ENCODE peak calls at places on chromosomes 5 and 9, in ten cellular contexts. F is neural progenitor cell, Y is fibroblast of lung, T is mesenchymal stem cell, U is A549, V is HepG2, I is endothelial cell of umbilical vein, N is keratinocyte, W is GM12878, J is mammary epithelial cell. E is an unnamed sample.

GRCh38 chr5:123659006-123659405 is 147.0 kb downstream of the CSNK1G3 start:
- DNase-seq in F (no peak), Y (no peak), T (no peak), U (no peak), V (no peak), I (no peak), N (no peak), W (no peak), J (no peak), E (peak; percentile 73)

GRCh38 chr5:997001-997474 is 11.6 kb upstream of the NKD2 start:
- DNase-seq in F (no peak), Y (no peak), T (peak; percentile 79), U (peak; percentile 36), V (peak; percentile 35), I (no peak), N (no peak), W (no peak), J (no peak), E (no peak)

GRCh38 chr5:9126490-9126889 is 419.4 kb downstream of the SEMA5A start:
- DNase-seq in F (no peak), Y (peak; percentile 69), T (no peak), U (no peak), V (no peak), I (no peak), N (no peak), W (no peak), J (no peak), E (peak; percentile 36)

GRCh38 chr9:130707225-130707976 is 13.8 kb downstream of the EXOSC2 start:
- DNase-seq in F (peak; percentile 83), Y (peak; percentile 80), T (peak; percentile 80), U (peak; percentile 33), V (peak; percentile 63), I (peak; percentile 65), N (no peak), W (no peak), J (peak; percentile 32), E (peak; percentile 32)

GRCh38 chr9:20357207-20357503 is 265.1 kb downstream of the MLLT3 start:
- DNase-seq in F (no peak), Y (no peak), T (no peak), U (no peak), V (no peak), I (peak; percentile 70), N (no peak), W (no peak), J (no peak), E (no peak)

GRCh38 chr9:128201441-128202369 is 1.5 kb upstream of the DNM1 start:
- DNase-seq in F (no peak), Y (no peak), T (peak; percentile 45), U (no peak), V (peak; percentile 32), I (no peak), N (no peak), W (no peak), J (no peak), E (peak; percentile 79)

GRCh38 chr5:106312360-106312759 is 1358.4 kb downstream of the EFNA5 start:
- DNase-seq in F (no peak), Y (no peak), T (peak; percentile 4), U (peak; percentile 10), V (no peak), I (no peak), N (no peak), W (no peak), J (peak; percentile 37), E (peak; percentile 56)

GRCh38 chr9:36450110-36450732 is 50.2 kb upstream of the RNF38 start:
- DNase-seq in F (peak; percentile 64), Y (peak; percentile 69), T (peak; percentile 64), U (peak; percentile 38), V (peak; percentile 66), I (peak; percentile 50), N (no peak), W (no peak), J (peak; percentile 26), E (no peak)

GRCh38 chr9:35553670-35554543 is 51.2 kb upstream of the TESK1 start:
- DNase-seq in F (peak; percentile 84), Y (peak; percentile 84), T (peak; percentile 80), U (peak; percentile 69), V (peak; percentile 63), I (peak; percentile 76), N (no peak), W (peak; percentile 8), J (peak; percentile 47), E (peak; percentile 41)

GRCh38 chr5:68369436-68370125 is 154.0 kb downstream of the PIK3R1 start:
- DNase-seq in F (no peak), Y (no peak), T (no peak), U (no peak), V (no peak), I (peak; percentile 45), N (no peak), W (peak; percentile 54), J (no peak), E (no peak)

GRCh38 chr5:55965525-55965924 is 29.2 kb downstream of the IL6ST start:
- DNase-seq in F (no peak), Y (no peak), T (no peak), U (no peak), V (no peak), I (no peak), N (no peak), W (no peak), J (no peak), E (no peak)

GRCh38 chr9:17531642-17532254 is 47.1 kb upstream of the SH3GL2 start:
- DNase-seq in F (peak; percentile 65), Y (peak; percentile 64), T (peak; percentile 63), U (peak; percentile 38), V (peak; percentile 32), I (peak; percentile 53), N (peak; percentile 4), W (no peak), J (peak; percentile 29), E (peak; percentile 14)
- H3K4me2 ChIP-seq in F (no peak overlapping the region), Y (peak overlapping the region; percentile 58), T (no peak overlapping the region), U (peak overlapping the region; percentile 45), V (peak overlapping the region; percentile 43), I (peak overlapping the region; percentile 45), N (peak overlapping the region; percentile 31), W (peak overlapping the region; percentile 38), J (no peak overlapping the region), E (peak overlapping the region; percentile 79)

GRCh38 chr9:61674465-61674864 is 484.6 kb downstream of the SPATA31A7 start:
- DNase-seq in F (no peak), Y (no peak), T (no peak), U (no peak), V (no peak), I (no peak), N (no peak), W (no peak), J (no peak), E (no peak)
- H3K9me3 ChIP-seq in F (peaks cover 10% of the 10 kb centered on the region), Y (no peaks in the 10 kb centered on the region), T (no peaks in the 10 kb centered on the region), U (peaks cover 2% of the 10 kb centered on the region), V (no peaks in the 10 kb centered on the region), I (peaks cover 2% of the 10 kb centered on the region), N (peaks cover 6% of the 10 kb centered on the region), W (no peaks in the 10 kb centered on the region), J (peaks cover 27% of the 10 kb centered on the region), E (no peaks in the 10 kb centered on the region)

GRCh38 chr9:95977366-95977765 is 101.9 kb downstream of the ERCC6L2 start:
- DNase-seq in F (no peak), Y (no peak), T (no peak), U (no peak), V (no peak), I (no peak), N (no peak), W (no peak), J (no peak), E (no peak)

GRCh38 chr9:95966303-95966702 is 90.8 kb downstream of the ERCC6L2 start:
- DNase-seq in F (no peak), Y (peak; percentile 42), T (no peak), U (no peak), V (no peak), I (no peak), N (no peak), W (no peak), J (no peak), E (no peak)

GRCh38 chr9:95970356-95970755 is 94.9 kb downstream of the ERCC6L2 start:
- DNase-seq in F (no peak), Y (no peak), T (peak; percentile 20), U (no peak), V (no peak), I (no peak), N (no peak), W (no peak), J (no peak), E (no peak)

GRCh38 chr9:95974389-95974788 is 98.9 kb downstream of the ERCC6L2 start:
- DNase-seq in F (no peak), Y (no peak), T (no peak), U (no peak), V (no peak), I (no peak), N (no peak), W (no peak), J (no peak), E (no peak)

DNA sequence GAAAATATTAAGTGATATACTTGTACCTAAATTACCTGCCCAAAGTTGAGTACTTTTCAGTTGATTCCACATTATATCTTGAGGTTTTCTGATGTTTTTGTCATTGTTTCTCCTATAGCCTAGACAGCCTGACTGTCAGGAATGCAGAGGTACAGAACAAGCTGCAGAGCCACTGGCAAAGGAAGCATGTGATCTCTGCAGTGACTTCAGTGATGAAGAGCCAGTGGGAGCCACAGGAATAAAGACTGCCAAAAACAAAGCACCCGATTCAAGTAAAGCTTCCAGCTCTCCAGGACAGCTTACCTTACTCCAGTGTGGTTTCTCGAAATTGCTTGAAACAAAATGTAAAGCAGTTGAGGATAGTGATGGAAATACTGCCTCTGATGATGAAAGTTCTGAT is 96.3 kb downstream of the ERCC6L2 start:
- DNase-seq in F (peak; percentile 54), Y (no peak), T (no peak), U (no peak), V (no peak), I (no peak), N (no peak), W (no peak), J (no peak), E (no peak)
- H3K4me2 ChIP-seq in F (peak overlapping the region; percentile 5), Y (no peak overlapping the region), T (no peak overlapping the region), U (no peak overlapping the region), V (no peak overlapping the region), I (no peak overlapping the region), N (no peak overlapping the region), W (no peak overlapping the region), J (no peak overlapping the region), E (no peak overlapping the region)

GRCh38 chr9:137731216-137731946 is 112.6 kb downstream of the EHMT1 start:
- DNase-seq in F (no peak), Y (no peak), T (no peak), U (no peak), V (no peak), I (no peak), N (no peak), W (no peak), J (no peak), E (no peak)

GRCh38 chr9:137733429-137733828 is 114.6 kb downstream of the EHMT1 start:
- DNase-seq in F (no peak), Y (no peak), T (no peak), U (no peak), V (no peak), I (no peak), N (no peak), W (no peak), J (no peak), E (no peak)

GRCh38 chr9:137734181-137734580 is 115.4 kb downstream of the EHMT1 start:
- DNase-seq in F (no peak), Y (no peak), T (no peak), U (no peak), V (no peak), I (no peak), N (no peak), W (no peak), J (no peak), E (no peak)

GRCh38 chr9:137728444-137729311 is 109.9 kb downstream of the EHMT1 start:
- DNase-seq in F (no peak), Y (no peak), T (no peak), U (no peak), V (no peak), I (no peak), N (no peak), W (no peak), J (no peak), E (no peak)

GRCh38 chr9:137731947-137732813 is 113.4 kb downstream of the EHMT1 start:
- DNase-seq in F (no peak), Y (no peak), T (no peak), U (no peak), V (no peak), I (no peak), N (no peak), W (no peak), J (no peak), E (no peak)
- H3K9me3 ChIP-seq in F (peaks cover 12% of the 10 kb centered on the region), Y (no peaks in the 10 kb centered on the region), T (peaks cover 8% of the 10 kb centered on the region), U (peaks cover 28% of the 10 kb centered on the region), V (peaks cover 10% of the 10 kb centered on the region), I (no peaks in the 10 kb centered on the region), N (no peaks in the 10 kb centered on the region), W (peaks cover 38% of the 10 kb centered on the region), J (no peaks in the 10 kb centered on the region), E (no peaks in the 10 kb centered on the region)

E was measured in astrocyte.